ENCODE peak calls at places on chromosomes 2 and 18, in six cellular contexts. G is testis, X is A549, P is kidney, F is sigmoid colon, V is cardiac muscle cell. N is an unnamed sample. For H3K4me1 and H3K9me3, the result is how much of the 10 kb centered on the place peaks cover.

GRCh38 chr2:195612515-195613495 is 44.2 kb upstream of the SLC39A10 start:
- DNase-seq in X (peak), F (no peak), G (no peak), V (peak), P (no peak), N (no peak)

GRCh38 chr18:64037812-64038414 is 68.0 kb downstream of the SERPINB8 start:
- DNase-seq in P (no peak), G (no peak), V (peak), X (peak), F (no peak), N (no peak)

GRCh38 chr2:190184460-190184859 is 121.9 kb upstream of the MSTN start:
- DNase-seq in G (no peak), F (no peak), V (no peak), X (no peak), P (no peak), N (no peak)

GRCh38 chr2:71606244-71606643 is 152.9 kb downstream of the DYSF start:
- DNase-seq in G (no peak), V (no peak), X (no peak), P (peak), F (peak), N (no peak)

GRCh38 chr18:48534364-48534763 is 4.5 kb upstream of the CTIF start:
- DNase-seq in X (peak), F (no peak), V (peak), P (no peak), G (peak), N (no peak)

GRCh38 chr2:58634653-58635347 is 393.7 kb upstream of the FANCL start:
- DNase-seq in V (no peak), G (no peak), F (no peak), P (no peak), X (peak), N (no peak)

GRCh38 chr18:24741961-24742738 is 281.7 kb downstream of the HRH4 start:
- DNase-seq in G (no peak), V (no peak), X (no peak), F (no peak), P (no peak), N (no peak)

GRCh38 chr2:110748489-110748867 is 16.1 kb downstream of the ACOXL start:
- DNase-seq in G (no peak), F (no peak), X (no peak), P (no peak), V (no peak), N (peak)

GRCh38 chr18:23171581-23172156 is 36.4 kb downstream of the CABLES1 start:
- DNase-seq in G (no peak), X (no peak), V (no peak), P (no peak), F (no peak), N (no peak)

GRCh38 chr2:68853035-68853434 is 18.2 kb downstream of the BMP10 start:
- DNase-seq in X (no peak), F (no peak), G (no peak), V (no peak), P (no peak), N (no peak)

GRCh38 chr2:30106543-30106942 is 40.3 kb upstream of the YPEL5 start:
- DNase-seq in P (no peak), V (peak), G (peak), F (no peak), X (peak), N (no peak)

GRCh38 chr2:40041983-40042382 is 262.9 kb upstream of the THUMPD2 start:
- DNase-seq in X (no peak), P (no peak), G (no peak), V (peak), F (no peak), N (no peak)

GRCh38 chr2:48209214-48209885 is 303.1 kb upstream of the FBXO11 start:
- DNase-seq in V (peak), F (no peak), G (peak), P (no peak), X (no peak), N (no peak)

GRCh38 chr18:30775629-30776028 is 266.9 kb downstream of the DSC3 start:
- DNase-seq in F (no peak), V (no peak), G (no peak), X (no peak), P (no peak), N (no peak)

GRCh38 chr2:213017404-213017803 is 134.0 kb downstream of the IKZF2 start:
- DNase-seq in P (no peak), F (no peak), X (no peak), V (no peak), G (no peak), N (no peak)

GRCh38 chr2:184611221-184612085 is 13.1 kb downstream of the ZNF804A start:
- DNase-seq in V (peak), X (no peak), F (no peak), P (no peak), G (no peak), N (no peak)

GRCh38 chr2:191985740-191986139 is 138.9 kb upstream of the CAVIN2 start:
- DNase-seq in P (no peak), X (no peak), F (no peak), V (no peak), G (no peak), N (no peak)

GRCh38 chr2:172861632-172862031 is 126.0 kb downstream of the RAPGEF4 start:
- DNase-seq in V (no peak), G (no peak), X (no peak), P (no peak), F (no peak), N (no peak)

GRCh38 chr18:22368066-22368465 is 49.6 kb downstream of the CTAGE1 start:
- DNase-seq in V (no peak), F (no peak), G (no peak), X (no peak), P (no peak), N (no peak)

GRCh38 chr2:75432761-75433361 is 127.9 kb downstream of the EVA1A start:
- DNase-seq in V (peak), G (no peak), F (no peak), P (peak), X (no peak), N (no peak)

GRCh38 chr18:5543854-5544389 is at the start of gene EPB41L3:
- DNase-seq in V (peak), P (peak), F (peak), X (no peak), G (peak), N (no peak)

GRCh38 chr2:185628985-185629384 is 109.6 kb upstream of the FSIP2 start:
- DNase-seq in G (peak), X (peak), P (no peak), V (no peak), F (no peak), N (peak)

GRCh38 chr2:185638771-185639170 is 99.8 kb upstream of the FSIP2 start:
- DNase-seq in P (no peak), X (no peak), G (no peak), V (no peak), F (no peak), N (no peak)

DNA sequence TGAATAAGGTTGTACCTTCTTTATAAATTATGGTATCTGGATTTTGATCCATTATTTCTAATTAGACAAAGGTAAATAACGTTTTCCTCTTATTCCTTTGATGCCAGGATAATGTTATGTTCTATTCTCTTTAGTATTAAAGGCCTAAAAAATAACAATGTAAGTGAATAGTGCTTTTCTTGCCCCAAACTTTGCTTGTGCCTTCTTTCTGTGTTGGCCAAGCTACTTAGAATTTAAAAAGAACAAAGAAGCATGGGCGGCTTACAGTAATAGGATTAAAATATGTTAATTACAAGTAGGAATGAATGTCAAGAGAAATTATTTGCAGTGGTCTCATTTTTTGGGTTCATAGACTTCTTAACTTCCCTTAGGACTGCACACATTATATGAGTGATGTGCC is 105.0 kb upstream of the FSIP2 start:
- DNase-seq in X (no peak), P (no peak), G (no peak), V (no peak), F (no peak), N (no peak)
- H3K4me1 ChIP-seq in X (under half), P (under half), G (under half), V (under half), F (under half), N (under half)

DNA sequence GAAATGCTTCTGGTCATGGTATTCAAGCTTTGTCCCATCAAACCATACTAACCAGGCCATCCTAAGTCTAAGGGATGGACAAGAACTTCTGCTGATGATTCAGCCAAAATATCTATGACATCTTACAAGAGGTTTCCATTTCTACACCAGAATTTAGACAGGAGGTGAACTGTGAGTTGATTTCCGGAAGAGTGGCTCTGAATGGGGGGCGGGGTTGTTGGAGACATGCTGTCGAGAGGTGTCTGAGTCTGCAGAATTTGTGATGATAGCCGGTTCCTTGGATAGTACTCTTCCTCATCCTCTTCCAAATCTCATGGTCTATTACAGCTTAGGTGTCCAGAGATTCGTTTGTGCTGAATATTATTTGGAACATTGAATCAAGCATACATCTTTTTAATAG is 408.7 kb upstream of the TCF4 start:
- DNase-seq in F (no peak), G (no peak), X (no peak), V (no peak), P (no peak), N (no peak)
- H3K9me3 ChIP-seq in F (under half), G (under half), X (under half), V (under half), P (under half), N (under half)

DNA sequence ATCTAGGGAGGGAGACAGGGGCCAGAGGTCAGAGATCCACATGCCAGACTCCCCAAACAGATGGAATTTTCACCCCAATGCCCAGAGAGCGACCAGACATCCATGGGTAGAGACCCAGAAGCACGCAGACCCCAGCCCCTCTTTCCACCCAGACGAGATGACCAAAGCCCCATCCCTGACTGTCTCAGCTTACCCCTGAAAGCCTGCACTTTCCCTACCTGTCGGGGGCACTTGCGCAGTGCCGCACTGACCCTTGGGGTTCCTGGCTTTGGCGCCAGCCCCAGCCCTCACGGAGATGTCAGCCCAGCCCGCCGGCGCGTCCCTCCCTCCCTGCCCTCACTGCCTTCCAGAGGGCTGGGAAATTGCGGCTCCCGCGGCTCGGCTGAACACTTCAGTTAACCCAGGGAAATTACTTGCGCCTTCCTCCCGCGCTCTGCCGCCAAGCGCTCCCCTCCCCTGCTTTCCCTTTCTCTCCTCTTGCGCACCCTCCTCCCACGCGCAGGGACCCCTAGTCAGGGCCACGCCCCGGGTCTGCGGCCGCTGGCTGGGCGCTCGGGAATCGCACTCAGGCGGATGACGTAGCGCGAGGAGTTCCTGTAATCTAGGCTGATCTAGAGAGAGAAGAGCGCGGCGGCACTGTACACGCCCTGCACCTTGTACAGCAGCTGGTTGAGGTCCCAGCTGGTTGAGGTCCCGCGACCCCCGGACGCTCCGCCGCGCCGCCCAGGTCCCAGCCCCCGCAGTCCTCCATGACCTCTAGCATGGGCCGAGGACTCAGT is 12.0 kb downstream of the ALPG start:
- DNase-seq in V (peak), P (no peak), G (no peak), X (no peak), F (peak), N (peak)
- H3K4me3 ChIP-seq in V (peak), P (no peak), G (peak), X (peak), F (peak), N (no peak)

GRCh38 chr2:224938670-224939309 is 103.5 kb downstream of the DOCK10 start:
- DNase-seq in F (no peak), P (no peak), X (no peak), G (no peak), V (peak), N (no peak)

GRCh38 chr2:224945134-224945533 is 97.1 kb downstream of the DOCK10 start:
- DNase-seq in F (no peak), G (no peak), V (peak), P (no peak), X (no peak), N (no peak)

GRCh38 chr2:224944707-224945106 is 97.6 kb downstream of the DOCK10 start:
- DNase-seq in X (no peak), F (no peak), P (no peak), V (no peak), G (no peak), N (no peak)

GRCh38 chr2:224940618-224941017 is 101.7 kb downstream of the DOCK10 start:
- DNase-seq in V (no peak), G (no peak), X (no peak), P (no peak), F (no peak), N (no peak)

DNA sequence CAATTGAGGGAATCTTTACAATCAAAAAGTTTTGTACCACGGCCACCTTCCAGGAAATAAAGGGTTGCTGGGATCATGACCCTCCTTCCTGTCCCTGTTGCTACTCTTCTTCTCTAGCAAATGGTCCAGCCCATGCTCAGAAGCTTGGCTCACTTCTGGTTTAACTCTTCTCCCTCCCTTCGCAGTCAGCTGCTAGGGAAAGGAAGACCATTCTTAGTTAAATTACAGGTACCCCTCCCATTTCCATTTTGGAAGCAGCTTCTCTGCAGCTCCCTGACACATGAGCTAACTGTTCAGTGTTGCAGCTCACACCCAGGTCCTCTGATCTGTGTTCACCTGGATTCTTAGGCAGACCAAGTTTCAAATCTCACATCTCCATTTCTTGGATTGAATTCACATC is 100.3 kb downstream of the DOCK10 start:
- DNase-seq in F (no peak), G (no peak), X (no peak), V (no peak), P (no peak), N (no peak)
- H3K4me1 ChIP-seq in F (under half), G (under half), X (under half), V (under half), P (under half), N (half or more)

DNA sequence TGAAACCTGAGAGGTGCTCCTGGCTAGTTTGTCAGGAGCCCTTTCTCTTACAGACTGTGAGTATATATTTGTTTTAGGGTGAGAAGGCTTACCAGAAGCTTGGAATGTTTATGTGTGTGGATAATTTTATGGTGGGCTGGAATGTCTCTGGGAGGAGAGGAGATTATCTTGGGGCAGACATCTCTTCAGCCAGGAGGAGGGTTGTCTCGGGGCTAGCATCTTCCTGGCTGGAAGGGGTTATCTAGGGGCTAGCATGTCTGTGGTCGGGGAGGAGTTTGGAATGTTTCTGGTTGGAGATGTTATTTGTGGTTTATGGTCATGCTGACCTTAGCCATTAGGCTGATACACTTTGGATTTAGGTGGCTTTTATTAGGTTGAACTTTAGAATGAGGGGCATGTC is 1049.0 kb downstream of the DPP10 start:
- DNase-seq in F (no peak), V (no peak), G (no peak), P (no peak), X (no peak), N (no peak)
- H3K9me3 ChIP-seq in F (under half), V (under half), G (under half), P (under half), X (under half), N (under half)

GRCh38 chr2:73979686-73980085 is 5.0 kb upstream of the TET3 start:
- DNase-seq in X (peak), G (no peak), F (no peak), V (peak), P (no peak), N (no peak)

GRCh38 chr2:73983322-73984202 is 1.1 kb upstream of the TET3 start:
- DNase-seq in G (no peak), V (no peak), P (peak), X (peak), F (no peak), N (no peak)

GRCh38 chr2:73980566-73980965 is 4.1 kb upstream of the TET3 start:
- DNase-seq in X (no peak), G (no peak), F (no peak), V (no peak), P (no peak), N (no peak)

GRCh38 chr2:73982140-73982617 is 2.5 kb upstream of the TET3 start:
- DNase-seq in F (no peak), X (peak), G (no peak), P (no peak), V (no peak), N (no peak)

DNA sequence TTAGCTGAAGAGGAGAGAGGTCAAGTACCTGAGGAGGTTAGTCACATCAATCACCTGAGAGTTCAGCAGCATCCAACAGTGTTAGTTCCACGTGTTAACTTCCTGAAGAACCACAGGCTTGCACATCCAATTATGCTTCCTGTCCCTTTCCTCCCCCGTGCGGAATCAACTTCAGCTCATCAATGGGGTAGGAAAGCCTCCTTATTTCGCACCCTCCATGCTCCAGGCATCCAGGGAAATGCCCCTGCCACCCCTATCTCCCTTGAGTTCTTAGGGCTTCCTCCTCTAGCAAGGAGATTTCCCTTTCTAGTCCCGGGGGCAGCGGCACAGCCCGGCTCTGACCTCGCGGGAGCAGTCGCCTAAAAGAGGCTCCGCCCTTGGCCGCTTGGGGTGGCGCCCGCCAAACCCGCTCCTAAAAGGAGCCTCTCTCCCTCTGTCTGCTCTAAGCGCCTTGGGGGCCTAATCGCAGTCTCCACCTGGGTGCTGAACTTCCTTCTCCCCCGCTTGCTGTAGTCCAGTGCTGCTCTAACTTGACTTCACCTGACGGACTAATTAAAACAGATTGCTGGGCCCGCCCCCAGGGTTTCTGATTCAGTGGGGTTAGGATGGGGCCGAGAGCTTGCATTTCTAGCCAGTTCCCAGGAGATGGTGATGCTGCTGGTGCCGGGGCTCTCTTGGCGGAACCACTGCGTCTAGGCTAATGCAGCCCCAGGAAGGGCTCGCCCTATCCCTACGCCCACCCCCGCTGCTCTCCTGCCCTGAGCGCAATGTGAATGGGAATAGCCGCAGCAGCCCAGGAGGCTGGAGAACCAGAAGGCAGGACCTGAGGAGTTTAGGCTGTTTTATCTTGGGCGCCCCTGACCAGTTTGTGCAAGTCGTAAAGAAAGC is 3.4 kb upstream of the TET3 start:
- DNase-seq in F (peak), G (no peak), X (peak), V (no peak), P (peak), N (no peak)
- H3K4me3 ChIP-seq in F (peak), G (no peak), X (peak), V (peak), P (peak), N (peak)

N was measured in CD4-positive, CD25-positive, alpha-beta regulatory T cell.